ENCODE peak calls at places on chromosomes 6 and 20, in five cellular contexts. K is CD4-positive, CD25-positive, alpha-beta regulatory T cell; J is lung; I is heart right ventricle; O is A673. B is an unnamed sample.

GRCh38 chr6:20534906-20535305 is 649 bp downstream of the CDKAL1 start:
- DNase-seq in K (peak), J (no peak), I (no peak), O (no peak), B (no peak)

GRCh38 chr20:22815584-22815983 is 219.5 kb upstream of the SSTR4 start:
- DNase-seq in K (no peak), J (no peak), I (no peak), O (no peak), B (no peak)

GRCh38 chr6:53811082-53811481 is 16.3 kb downstream of the LRRC1 start:
- DNase-seq in K (no peak), J (peak), I (no peak), O (no peak), B (peak)

GRCh38 chr6:126685182-126685581 is 345.3 kb downstream of the CENPW start:
- DNase-seq in K (no peak), J (no peak), I (no peak), O (no peak), B (no peak)

GRCh38 chr20:16296933-16297332 is 276.3 kb downstream of the KIF16B start:
- DNase-seq in K (no peak), J (no peak), I (no peak), O (no peak), B (no peak)

GRCh38 chr6:2695464-2696095 is 55.1 kb downstream of the MYLK4 start:
- DNase-seq in K (no peak), J (no peak), I (no peak), O (peak), B (no peak)

GRCh38 chr20:53706511-53707031 is 112.9 kb upstream of the ZNF217 start:
- DNase-seq in K (peak), J (no peak), I (no peak), O (no peak), B (no peak)

GRCh38 chr6:136464874-136465273 is 85.3 kb downstream of the MAP7 start:
- DNase-seq in K (no peak), J (no peak), I (no peak), O (no peak), B (no peak)

GRCh38 chr20:44643596-44644383 is 7.7 kb downstream of the ADA start:
- DNase-seq in K (no peak), J (peak), I (peak), O (peak), B (peak)

GRCh38 chr20:45128066-45128465 is 3.8 kb upstream of the WFDC12 start:
- DNase-seq in K (no peak), J (no peak), I (no peak), O (no peak), B (no peak)

GRCh38 chr6:128164254-128164653 is 263.4 kb upstream of the THEMIS start:
- DNase-seq in K (no peak), J (no peak), I (no peak), O (no peak), B (no peak)

GRCh38 chr6:15400572-15401004 is 154.7 kb downstream of the JARID2 start:
- DNase-seq in K (peak), J (peak), I (peak), O (peak), B (peak)
- H3K4me3 ChIP-seq in K (peak), J (no peak), I (peak), O (peak), B (no peak)

GRCh38 chr20:39909447-39909846 is 779.6 kb downstream of the MAFB start:
- DNase-seq in K (no peak), J (peak), I (peak), O (no peak), B (peak)

GRCh38 chr20:39916236-39916635 is 772.8 kb downstream of the MAFB start:
- DNase-seq in K (no peak), J (no peak), I (no peak), O (no peak), B (no peak)

GRCh38 chr20:39913274-39913673 is 775.8 kb downstream of the MAFB start:
- DNase-seq in K (no peak), J (no peak), I (no peak), O (no peak), B (no peak)

GRCh38 chr20:39911497-39911896 is 777.5 kb downstream of the MAFB start:
- DNase-seq in K (no peak), J (no peak), I (no peak), O (no peak), B (no peak)

GRCh38 chr20:39910536-39910935 is 778.5 kb downstream of the MAFB start:
- DNase-seq in K (no peak), J (no peak), I (peak), O (no peak), B (peak)
- H3K27ac ChIP-seq in K (no peak), J (no peak), I (no peak), O (no peak), B (no peak)

GRCh38 chr20:31607640-31608255 is 2.7 kb downstream of the ID1 start:
- DNase-seq in K (no peak), J (no peak), I (no peak), O (no peak), B (no peak)
- H3K4me3 ChIP-seq in K (no peak), J (peak), I (peak), O (no peak), B (peak)

GRCh38 chr20:34600892-34601653 is 42.6 kb downstream of the MAP1LC3A start:
- DNase-seq in K (no peak), J (no peak), I (no peak), O (no peak), B (no peak)
- H3K27ac ChIP-seq in K (no peak), J (no peak), I (peak), O (peak), B (no peak)

GRCh38 chr6:10720229-10720959 is 2.5 kb upstream of the TMEM14C start:
- DNase-seq in K (peak), J (peak), I (peak), O (peak), B (peak)
- H3K4me3 ChIP-seq in K (peak), J (peak), I (peak), O (peak), B (peak)

GRCh38 chr6:40907198-40907701 is 131.8 kb downstream of the UNC5CL start:
- DNase-seq in K (no peak), J (no peak), I (peak), O (no peak), B (peak)
- H3K27ac ChIP-seq in K (no peak), J (no peak), I (no peak), O (no peak), B (no peak)

DNA sequence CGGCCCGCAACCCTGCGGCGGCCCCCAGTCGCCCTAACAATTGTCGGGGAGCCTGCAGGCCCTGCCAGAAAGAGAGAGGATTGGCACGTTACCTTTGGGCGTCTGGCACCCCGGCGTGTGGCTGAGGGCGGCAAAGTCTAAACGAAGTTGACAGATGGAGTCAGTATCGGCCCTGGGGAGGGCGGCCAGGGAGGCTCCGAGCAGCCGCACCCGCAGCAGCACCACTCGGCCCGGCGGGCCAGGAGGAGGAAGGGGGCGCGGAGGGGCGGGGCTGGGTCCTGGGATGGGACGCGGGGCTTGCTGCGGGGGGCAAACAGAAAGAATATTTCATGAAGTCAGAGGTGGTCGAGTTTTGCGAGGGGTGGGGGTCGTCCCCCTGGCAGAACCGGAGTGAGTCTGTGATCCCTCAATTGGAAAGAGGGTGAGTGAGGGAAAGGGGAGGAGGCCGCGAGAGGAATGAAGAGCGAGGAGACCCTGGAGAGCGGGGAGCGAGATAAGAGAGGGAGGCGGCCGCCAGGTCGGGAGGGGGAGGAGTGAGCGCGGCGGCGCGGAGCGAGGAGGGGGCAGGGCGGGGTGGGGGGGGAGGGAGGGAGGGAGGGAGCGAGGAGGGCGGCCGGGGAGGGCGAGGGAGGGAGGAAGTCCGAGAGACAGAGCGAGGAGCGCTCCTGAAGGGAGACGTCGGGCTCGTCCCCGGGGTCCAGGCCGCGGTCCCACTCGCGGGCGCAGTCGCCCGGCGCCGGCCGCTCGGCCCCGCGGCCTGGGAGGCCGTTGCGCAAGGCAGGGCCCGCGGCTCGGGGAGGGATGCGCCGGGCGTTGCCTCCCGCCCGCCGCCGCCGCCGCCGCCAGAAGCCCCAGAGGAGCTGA is at the start of gene FOXF2:
- DNase-seq in K (no peak), J (no peak), I (no peak), O (no peak), B (no peak)
- H3K4me3 ChIP-seq in K (no peak), J (peak), I (peak), O (peak), B (no peak)

GRCh38 chr6:111722220-111722731 is 116.6 kb upstream of the TRAF3IP2 start:
- DNase-seq in K (no peak), J (no peak), I (no peak), O (peak), B (no peak)

GRCh38 chr6:111718990-111719389 is 113.3 kb upstream of the TRAF3IP2 start:
- DNase-seq in K (no peak), J (no peak), I (no peak), O (no peak), B (no peak)

GRCh38 chr6:111721677-111722219 is 116.1 kb upstream of the TRAF3IP2 start:
- DNase-seq in K (peak), J (no peak), I (no peak), O (peak), B (no peak)

GRCh38 chr6:111723412-111723970 is 117.8 kb upstream of the TRAF3IP2 start:
- DNase-seq in K (no peak), J (no peak), I (no peak), O (no peak), B (no peak)

GRCh38 chr6:111720931-111721496 is 115.3 kb upstream of the TRAF3IP2 start:
- DNase-seq in K (no peak), J (no peak), I (no peak), O (no peak), B (no peak)
- H3K27ac ChIP-seq in K (peak), J (no peak), I (peak), O (no peak), B (no peak)